ENCODE peak calls at places on chromosomes 1 and 21, in nine cellular contexts. Q, V, N, Y, B, R, J, H and K are unnamed samples.
A peak's percentile ranks its signal among the peaks of the same experiment; 100 is the strongest.

GRCh38 chr21:26591543-26591942 is 18.5 kb upstream of the CYYR1 start:
- DNase-seq in Q (no peak), V (no peak), N (no peak), Y (no peak), B (no peak), R (no peak), J (no peak), H (no peak), K (no peak)

GRCh38 chr1:168788262-168788661 is 59.3 kb upstream of the DPT start:
- DNase-seq in Q (no peak), V (no peak), N (no peak), Y (no peak), B (no peak), R (no peak), J (no peak), H (no peak), K (no peak)

GRCh38 chr21:37082375-37082774 is 9.3 kb downstream of the TTC3 start:
- DNase-seq in Q (no peak), V (no peak), N (no peak), Y (no peak), B (no peak), R (no peak), J (no peak), H (no peak), K (no peak)

GRCh38 chr1:198672124-198672523 is 33.3 kb downstream of the PTPRC start:
- DNase-seq in Q (peak; percentile 59), V (no peak), N (no peak), Y (no peak), B (no peak), R (peak; percentile 79), J (no peak), H (no peak), K (no peak)

GRCh38 chr1:59249738-59250137 is 47.2 kb upstream of the FGGY start:
- DNase-seq in Q (no peak), V (no peak), N (no peak), Y (no peak), B (no peak), R (no peak), J (no peak), H (no peak), K (no peak)

GRCh38 chr21:21018841-21019240 is 20.6 kb downstream of the NCAM2 start:
- DNase-seq in Q (no peak), V (no peak), N (no peak), Y (no peak), B (no peak), R (no peak), J (no peak), H (no peak), K (no peak)

GRCh38 chr1:197471248-197472035 is 203.4 kb downstream of the CRB1 start:
- DNase-seq in Q (no peak), V (no peak), N (no peak), Y (no peak), B (no peak), R (no peak), J (no peak), H (no peak), K (no peak)

GRCh38 chr1:67795179-67795916 is 37.9 kb downstream of the GNG12 start:
- DNase-seq in Q (no peak), V (no peak), N (peak; percentile 58), Y (no peak), B (no peak), R (no peak), J (no peak), H (no peak), K (no peak)

GRCh38 chr1:200118779-200119505 is 91.4 kb downstream of the NR5A2 start:
- DNase-seq in Q (no peak), V (no peak), N (no peak), Y (no peak), B (no peak), R (no peak), J (no peak), H (peak; percentile 42), K (no peak)

GRCh38 chr1:36179220-36179600 is 23.2 kb downstream of the MAP7D1 start:
- DNase-seq in Q (no peak), V (no peak), N (no peak), Y (no peak), B (no peak), R (no peak), J (no peak), H (no peak), K (no peak)

GRCh38 chr1:55323760-55324159 is 108.6 kb upstream of the USP24 start:
- DNase-seq in Q (no peak), V (no peak), N (no peak), Y (no peak), B (no peak), R (no peak), J (no peak), H (no peak), K (no peak)

GRCh38 chr1:111454859-111455641 is 5.8 kb downstream of the ATP5PB start:
- DNase-seq in Q (no peak), V (no peak), N (no peak), Y (no peak), B (no peak), R (peak; percentile 23), J (peak; percentile 76), H (no peak), K (no peak)

GRCh38 chr21:31873696-31874599 is 1.1 kb downstream of the HUNK start:
- DNase-seq in Q (peak; percentile 56), V (no peak), N (peak; percentile 12), Y (peak; percentile 53), B (no peak), R (no peak), J (peak; percentile 21), H (no peak), K (no peak)

GRCh38 chr1:224425279-224425884 is 9.2 kb downstream of the WDR26 start:
- DNase-seq in Q (no peak), V (no peak), N (no peak), Y (no peak), B (no peak), R (peak; percentile 26), J (no peak), H (no peak), K (no peak)

GRCh38 chr1:232722626-232723025 is 82.6 kb upstream of the MAP10 start:
- DNase-seq in Q (peak; percentile 49), V (no peak), N (peak; percentile 56), Y (no peak), B (no peak), R (peak; percentile 31), J (no peak), H (no peak), K (peak; percentile 27)

GRCh38 chr21:34938079-34938764 is 110.9 kb downstream of the RUNX1 start:
- DNase-seq in Q (peak; percentile 82), V (no peak), N (no peak), Y (no peak), B (no peak), R (peak; percentile 75), J (no peak), H (no peak), K (no peak)

GRCh38 chr1:203473781-203474305 is 1.8 kb upstream of the PRELP start:
- DNase-seq in Q (no peak), V (no peak), N (no peak), Y (no peak), B (no peak), R (no peak), J (no peak), H (no peak), K (no peak)

GRCh38 chr1:11850121-11850520 is 2.5 kb upstream of the NPPA start:
- DNase-seq in Q (no peak), V (no peak), N (no peak), Y (no peak), B (no peak), R (no peak), J (no peak), H (no peak), K (no peak)

GRCh38 chr1:195740862-195741261 is 867.4 kb downstream of the KCNT2 start:
- DNase-seq in Q (no peak), V (no peak), N (no peak), Y (no peak), B (no peak), R (no peak), J (no peak), H (no peak), K (no peak)

GRCh38 chr1:224223819-224224714 is 41.0 kb downstream of the DEGS1 start:
- DNase-seq in Q (peak; percentile 82), V (no peak), N (peak; percentile 76), Y (no peak), B (no peak), R (peak; percentile 92), J (no peak), H (peak; percentile 48), K (peak; percentile 91)

GRCh38 chr1:46822248-46822826 is 23.5 kb downstream of the CYP4B1 start:
- DNase-seq in Q (no peak), V (no peak), N (no peak), Y (no peak), B (no peak), R (no peak), J (no peak), H (peak; percentile 89), K (no peak)

GRCh38 chr1:28364888-28365287 is 4.7 kb upstream of the PHACTR4 start:
- DNase-seq in Q (no peak), V (no peak), N (no peak), Y (no peak), B (no peak), R (no peak), J (no peak), H (no peak), K (no peak)

GRCh38 chr21:8989883-8990325 is 1531.5 kb upstream of the TPTE start:
- DNase-seq in Q (peak; percentile 52), V (no peak), N (no peak), Y (no peak), B (no peak), R (no peak), J (no peak), H (no peak), K (no peak)

GRCh38 chr1:243325305-243325890 is 69.6 kb downstream of the SDCCAG8 start:
- DNase-seq in Q (peak; percentile 62), V (no peak), N (peak; percentile 71), Y (no peak), B (no peak), R (peak; percentile 68), J (peak; percentile 43), H (no peak), K (peak; percentile 82)

GRCh38 chr1:51551081-51551480 is 32.0 kb upstream of the EPS15 start:
- DNase-seq in Q (no peak), V (no peak), N (no peak), Y (no peak), B (no peak), R (no peak), J (no peak), H (no peak), K (no peak)

GRCh38 chr1:193437785-193438184 is 251.4 kb upstream of the B3GALT2 start:
- DNase-seq in Q (no peak), V (no peak), N (no peak), Y (no peak), B (no peak), R (no peak), J (peak; percentile 32), H (no peak), K (peak; percentile 63)

GRCh38 chr1:213268221-213268620 is 217.2 kb downstream of the RPS6KC1 start:
- DNase-seq in Q (peak; percentile 77), V (no peak), N (no peak), Y (no peak), B (no peak), R (peak; percentile 54), J (no peak), H (no peak), K (no peak)

GRCh38 chr1:53087332-53088285 is 25.6 kb downstream of the PODN start:
- DNase-seq in Q (no peak), V (no peak), N (no peak), Y (no peak), B (no peak), R (no peak), J (no peak), H (no peak), K (no peak)

GRCh38 chr1:10419351-10419750 is 10.9 kb upstream of the CENPS start:
- DNase-seq in Q (no peak), V (no peak), N (no peak), Y (no peak), B (no peak), R (no peak), J (no peak), H (no peak), K (no peak)

GRCh38 chr1:96643519-96643918 is 78.1 kb upstream of the PTBP2 start:
- DNase-seq in Q (peak; percentile 37), V (no peak), N (no peak), Y (no peak), B (no peak), R (no peak), J (no peak), H (no peak), K (no peak)

GRCh38 chr1:220511183-220511582 is 16.8 kb upstream of the MARK1 start:
- DNase-seq in Q (peak; percentile 45), V (no peak), N (no peak), Y (no peak), B (no peak), R (peak; percentile 11), J (no peak), H (no peak), K (peak; percentile 97)